ENCODE peak calls at places on chromosome 1, in five cellular contexts. J is psoas muscle, H is body of pancreas, K is BE2C, F is Calu3. L is an unnamed sample.

GRCh38 chr1:983736-984475 is 2.0 kb upstream of the PERM1 start:
- DNase-seq in J (peak), H (no peak), K (peak), F (peak), L (peak)

GRCh38 chr1:10638559-10639300 is 157.7 kb downstream of the CASZ1 start:
- DNase-seq in J (no peak), H (no peak), K (no peak), F (no peak), L (no peak)

GRCh38 chr1:243261389-243261788 is 5.5 kb downstream of the SDCCAG8 start:
- DNase-seq in J (no peak), H (no peak), K (no peak), F (no peak), L (no peak)

GRCh38 chr1:40782371-40782956 is 1.1 kb upstream of the KCNQ4 start:
- DNase-seq in J (peak), H (peak), K (no peak), F (peak), L (peak)

GRCh38 chr1:110619412-110620249 is 13.5 kb upstream of the KCNA2 start:
- DNase-seq in J (peak), H (peak), K (peak), F (peak), L (peak)

GRCh38 chr1:97441966-97442365 is 478.9 kb downstream of the DPYD start:
- DNase-seq in J (no peak), H (no peak), K (no peak), F (no peak), L (no peak)

GRCh38 chr1:114352797-114353196 is 158.2 kb downstream of the TRIM33 start:
- DNase-seq in J (peak), H (no peak), K (peak), F (no peak), L (no peak)

GRCh38 chr1:32335951-32336867 is at the start of gene MARCKSL1:
- DNase-seq in J (peak), H (peak), K (peak), F (peak), L (peak)

GRCh38 chr1:113749402-113749801 is 9.9 kb downstream of the PHTF1 start:
- DNase-seq in J (no peak), H (no peak), K (no peak), F (no peak), L (no peak)

GRCh38 chr1:161885013-161885412 is 118.9 kb downstream of the ATF6 start:
- DNase-seq in J (no peak), H (no peak), K (no peak), F (peak), L (no peak)

GRCh38 chr1:76110662-76111061 is 36.1 kb downstream of the ST6GALNAC3 start:
- DNase-seq in J (no peak), H (no peak), K (no peak), F (no peak), L (no peak)

GRCh38 chr1:78136672-78137071 is 90.9 kb downstream of the GIPC2 start:
- DNase-seq in J (no peak), H (no peak), K (no peak), F (no peak), L (no peak)

GRCh38 chr1:213982814-213983588 is 4.8 kb upstream of the PROX1 start:
- DNase-seq in J (no peak), H (peak), K (peak), F (no peak), L (peak)

GRCh38 chr1:202968895-202969295 is 1.8 kb upstream of the CYB5R1 start:
- DNase-seq in J (peak), H (peak), K (peak), F (peak), L (peak)

GRCh38 chr1:209580577-209580976 is 2.9 kb upstream of the CAMK1G start:
- DNase-seq in J (no peak), H (no peak), K (no peak), F (no peak), L (no peak)

GRCh38 chr1:239389703-239390102 is 3.3 kb downstream of the CHRM3 start:
- DNase-seq in J (no peak), H (peak), K (no peak), F (no peak), L (no peak)

GRCh38 chr1:31891280-31891679 is 46.9 kb downstream of the PTP4A2 start:
- DNase-seq in J (no peak), H (no peak), K (no peak), F (no peak), L (no peak)

GRCh38 chr1:223642155-223642689 is 23.3 kb downstream of the CAPN8 start:
- DNase-seq in J (no peak), H (no peak), K (no peak), F (no peak), L (no peak)

GRCh38 chr1:90204036-90204594 is 209.2 kb downstream of the ZNF326 start:
- DNase-seq in J (no peak), H (no peak), K (no peak), F (no peak), L (no peak)

GRCh38 chr1:230163205-230163604 is 96.2 kb downstream of the GALNT2 start:
- DNase-seq in J (peak), H (no peak), K (no peak), F (no peak), L (no peak)

GRCh38 chr1:111581166-111581565 is 38.4 kb upstream of the RAP1A start:
- DNase-seq in J (no peak), H (no peak), K (no peak), F (no peak), L (no peak)

GRCh38 chr1:89198500-89199072 is at the start of gene GBP4:
- DNase-seq in J (peak), H (peak), K (no peak), F (peak), L (peak)

GRCh38 chr1:33346921-33347649 is 26.2 kb upstream of the A3GALT2 start:
- DNase-seq in J (peak), H (peak), K (no peak), F (peak), L (peak)

GRCh38 chr1:53153752-53154151 is 11.3 kb upstream of the SLC1A7 start:
- DNase-seq in J (no peak), H (no peak), K (no peak), F (no peak), L (no peak)

GRCh38 chr1:77744576-77744975 is 15.1 kb downstream of the USP33 start:
- DNase-seq in J (no peak), H (no peak), K (no peak), F (no peak), L (no peak)

GRCh38 chr1:9561429-9561828 is 22.2 kb downstream of the SLC25A33 start:
- DNase-seq in J (no peak), H (peak), K (peak), F (no peak), L (no peak)

GRCh38 chr1:49016030-49016991 is 239.6 kb upstream of the BEND5 start:
- DNase-seq in J (no peak), H (no peak), K (peak), F (no peak), L (no peak)

GRCh38 chr1:172588296-172589291 is 55.6 kb downstream of the SUCO start:
- DNase-seq in J (no peak), H (peak), K (no peak), F (peak), L (no peak)

GRCh38 chr1:76782777-76783176 is 84.5 kb upstream of the ST6GALNAC5 start:
- DNase-seq in J (no peak), H (no peak), K (no peak), F (no peak), L (no peak)

GRCh38 chr1:26959722-26960624 is at the start of gene KDF1:
- DNase-seq in J (no peak), H (peak), K (no peak), F (peak), L (no peak)
- TF ChIP-seq CTCF in J (no peak), H (peak), K (no peak), F (peak), L (no peak)

GRCh38 chr1:61842863-61843514 is 100.7 kb downstream of the PATJ start:
- DNase-seq in J (no peak), H (no peak), K (peak), F (no peak), L (peak)
- TF ChIP-seq CTCF in J (no peak), H (no peak), K (peak), F (no peak), L (no peak)

DNA sequence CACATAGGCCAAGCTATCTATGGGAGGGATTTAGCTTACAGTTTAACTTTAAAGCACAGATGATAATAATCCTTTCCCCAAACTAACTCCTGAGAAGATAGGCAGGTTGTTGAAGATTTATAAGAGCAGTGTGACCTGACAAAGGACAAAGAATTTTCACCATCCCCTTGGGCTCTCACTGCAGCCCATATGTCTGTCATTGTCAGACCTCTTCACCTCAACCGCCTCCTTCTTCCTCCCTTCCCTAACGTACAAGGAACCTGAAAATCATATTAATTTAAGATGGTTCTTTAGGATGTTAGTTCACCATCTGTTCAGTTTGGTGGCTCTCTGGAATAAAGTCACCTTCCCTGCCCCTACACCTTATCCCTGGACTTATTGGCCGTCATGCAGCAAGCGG is 5.0 kb downstream of the RNU1-2 start:
- DNase-seq in J (no peak), H (no peak), K (no peak), F (no peak), L (no peak)
- TF ChIP-seq CTCF in J (no peak), H (no peak), K (no peak), F (no peak), L (no peak)

GRCh38 chr1:105795741-105796140 is 1260.7 kb upstream of the PRMT6 start:
- DNase-seq in J (no peak), H (no peak), K (no peak), F (no peak), L (no peak)

DNA sequence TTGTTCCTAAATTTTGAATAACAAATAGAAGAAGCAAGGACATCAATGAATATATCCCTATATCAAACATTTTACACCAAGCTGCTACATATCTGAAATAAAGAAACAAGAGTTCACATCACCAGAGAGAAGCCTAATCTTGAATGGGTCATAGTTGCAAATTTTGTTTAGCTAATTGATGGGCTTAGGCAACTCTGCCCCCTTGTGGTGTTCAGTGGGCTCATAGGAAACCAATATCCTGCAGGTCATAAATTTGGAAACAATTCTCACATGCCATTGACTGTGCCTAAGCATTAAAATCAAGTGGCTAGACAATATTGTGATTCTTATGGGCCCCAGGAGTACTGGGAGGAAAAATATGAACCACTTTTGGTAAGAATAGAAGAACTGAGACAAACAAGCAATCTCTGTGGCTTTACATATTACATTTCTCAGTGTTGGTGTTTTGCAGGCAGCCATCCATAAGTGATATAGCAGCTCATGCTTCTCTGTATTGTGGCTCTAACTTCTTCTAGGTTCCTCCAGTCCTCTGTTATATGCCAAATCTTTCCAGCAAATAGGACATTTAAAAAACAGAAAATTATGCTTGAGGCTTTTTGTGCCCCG is 1262.8 kb upstream of the PRMT6 start:
- DNase-seq in J (no peak), H (peak), K (peak), F (peak), L (peak)
- TF ChIP-seq CTCF in J (no peak), H (peak), K (peak), F (no peak), L (peak)

DNA sequence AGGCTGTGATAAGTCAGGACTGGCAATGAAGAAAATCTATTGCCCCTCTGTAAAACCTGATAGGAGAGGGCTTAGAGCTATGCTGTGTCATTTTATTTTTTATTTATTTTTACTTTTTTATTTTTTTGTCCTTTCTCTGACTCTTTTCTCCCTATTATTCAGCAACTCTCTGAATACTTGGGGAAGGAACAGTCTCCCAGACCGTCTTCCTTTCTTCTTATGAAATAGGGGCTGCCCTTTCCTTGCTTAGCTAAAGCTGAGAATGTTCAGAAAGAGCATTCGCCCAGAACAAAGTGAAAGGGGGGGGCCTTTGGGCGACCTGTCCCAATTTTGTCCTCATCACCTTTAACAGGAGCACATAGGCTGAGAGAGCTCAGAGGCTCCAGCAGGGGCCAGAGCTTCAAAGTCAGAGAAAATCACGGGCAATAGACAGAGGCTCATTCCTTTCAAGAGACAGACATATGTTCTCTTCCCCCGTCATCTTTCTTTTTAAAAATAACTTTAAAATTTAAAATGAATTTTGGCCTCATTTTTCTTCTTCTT is 80.9 kb downstream of the RNF220 start:
- DNase-seq in J (no peak), H (no peak), K (no peak), F (no peak), L (no peak)
- TF ChIP-seq CTCF in J (no peak), H (no peak), K (no peak), F (no peak), L (no peak)

DNA sequence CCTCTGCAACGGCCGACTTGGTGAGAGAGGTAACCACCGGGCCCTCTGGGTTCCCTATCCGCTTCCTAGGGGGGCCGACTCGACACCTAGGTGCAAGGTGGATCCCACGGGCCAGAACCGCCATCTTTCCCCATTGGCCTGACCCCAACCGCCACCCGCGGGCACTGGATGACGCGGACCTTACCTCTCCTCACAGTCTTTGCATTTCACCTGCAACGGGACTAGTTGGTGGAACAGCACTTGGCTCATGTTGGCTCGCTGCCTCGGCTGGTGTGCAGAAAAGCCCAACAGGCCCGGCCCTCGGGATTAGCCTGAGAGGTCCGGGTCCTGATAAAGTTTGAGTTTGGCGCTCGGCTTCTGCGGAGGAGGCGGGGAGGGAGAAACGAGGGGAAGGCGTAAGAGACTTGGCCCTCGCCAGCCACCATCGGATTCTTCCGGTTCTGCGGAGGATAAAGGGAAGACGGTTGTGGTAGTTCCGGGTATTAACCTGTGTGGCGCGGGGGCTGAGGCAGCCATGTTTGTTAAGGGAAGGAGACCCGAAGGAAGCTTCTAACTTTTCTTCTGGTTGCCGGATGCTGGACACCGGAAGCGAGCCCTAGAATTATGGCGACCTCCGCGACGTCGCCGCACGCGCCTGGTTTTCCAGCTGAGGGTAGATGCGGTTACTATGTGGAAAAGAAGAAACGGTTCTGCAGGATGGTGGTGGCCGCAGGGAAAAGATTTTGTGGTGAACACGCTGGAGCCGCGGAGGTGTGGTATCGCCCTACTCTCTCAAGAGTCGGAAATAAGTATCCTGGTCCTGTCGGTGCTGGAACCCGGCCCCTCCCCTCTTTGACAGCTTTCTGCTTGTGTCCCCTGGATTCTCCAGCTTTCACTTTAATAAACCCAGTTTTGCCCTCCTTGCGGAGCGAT is at the start of the genes SASS6 and TRMT13:
- DNase-seq in J (peak), H (peak), K (peak), F (peak), L (peak)
- TF ChIP-seq CTCF in J (no peak), H (no peak), K (no peak), F (no peak), L (peak)

L was measured in endothelial cell.